ENCODE peak calls at places on chromosome 11, in nine cellular contexts. B is KG1, C is IMR-90, E is NCI-H1417, L is GM13976, F is posterior cingulate gyrus, X is ovary, T is EL, Z is amniotic stem cell. J is an unnamed sample.
A peak's percentile ranks its signal among the peaks of the same experiment; 100 is the strongest.

GRCh38 chr11:102457056-102457677 is 4.6 kb upstream of the TMEM123 start:
- DNase-seq in E (peak; percentile 53), L (no peak), Z (no peak), X (no peak), B (no peak), F (no peak), C (no peak), T (no peak), J (no peak)

GRCh38 chr11:30471244-30471643 is 114.9 kb downstream of the MPPED2 start:
- DNase-seq in X (no peak), Z (no peak), L (no peak), T (no peak), C (no peak), B (no peak), F (no peak), E (no peak), J (no peak)

GRCh38 chr11:78380615-78381029 is 37.0 kb downstream of the GAB2 start:
- DNase-seq in L (no peak), E (no peak), F (no peak), X (no peak), Z (no peak), C (peak; percentile 90), B (no peak), T (peak; percentile 74), J (no peak)

GRCh38 chr11:64854534-64855502 is 10.4 kb upstream of the CDC42BPG start:
- DNase-seq in E (no peak), C (peak; percentile 91), X (peak; percentile 56), B (no peak), Z (peak; percentile 85), T (peak; percentile 98), F (no peak), L (no peak), J (peak; percentile 75)

GRCh38 chr11:76629133-76629852 is 41.3 kb downstream of the LRRC32 start:
- DNase-seq in B (no peak), E (no peak), C (peak; percentile 75), L (no peak), Z (no peak), X (peak; percentile 6), T (peak; percentile 63), F (no peak), J (peak; percentile 93)

GRCh38 chr11:98561216-98561615 is 459.5 kb upstream of the CNTN5 start:
- DNase-seq in F (no peak), L (no peak), E (peak; percentile 46), C (no peak), X (no peak), T (no peak), B (no peak), Z (no peak), J (no peak)

GRCh38 chr11:6538456-6538855 is 41.4 kb downstream of the DNHD1 start:
- DNase-seq in B (no peak), L (no peak), F (no peak), C (no peak), Z (no peak), T (no peak), E (no peak), X (no peak), J (no peak)

GRCh38 chr11:66371627-66372415 is at the start of gene SLC29A2:
- DNase-seq in T (no peak), L (peak; percentile 94), X (peak; percentile 17), F (peak; percentile 89), E (peak; percentile 95), C (no peak), B (peak; percentile 85), Z (no peak), J (no peak)

GRCh38 chr11:67262731-67263675 is 3.3 kb upstream of the GRK2 start:
- DNase-seq in C (peak; percentile 76), L (peak; percentile 85), B (peak; percentile 71), F (peak; percentile 90), Z (peak; percentile 64), X (peak; percentile 75), T (peak; percentile 85), E (peak; percentile 85), J (peak; percentile 36)

GRCh38 chr11:134522782-134523570 is 110.9 kb upstream of the B3GAT1 start:
- DNase-seq in E (no peak), C (no peak), L (no peak), T (no peak), B (no peak), X (no peak), F (peak; percentile 39), Z (no peak), J (no peak)

GRCh38 chr11:131809203-131809948 is 439.0 kb downstream of the NTM start:
- DNase-seq in C (no peak), E (no peak), Z (no peak), B (no peak), L (no peak), X (no peak), T (no peak), F (no peak), J (no peak)

GRCh38 chr11:119615003-119615878 is 113.8 kb downstream of the NECTIN1 start:
- DNase-seq in T (peak; percentile 81), Z (peak; percentile 30), B (no peak), L (no peak), E (no peak), C (peak; percentile 90), F (peak; percentile 85), X (no peak), J (peak; percentile 69)

GRCh38 chr11:12244156-12244555 is 133.2 kb upstream of the PARVA start:
- DNase-seq in E (peak; percentile 37), X (no peak), L (no peak), C (no peak), T (no peak), Z (no peak), B (no peak), F (peak; percentile 85), J (no peak)

GRCh38 chr11:1534682-1535081 is 37.4 kb downstream of the DUSP8 start:
- DNase-seq in B (no peak), E (no peak), T (peak; percentile 67), L (no peak), X (no peak), Z (no peak), C (peak; percentile 31), F (peak; percentile 84), J (no peak)

GRCh38 chr11:70879601-70880285 is 372.6 kb downstream of the SHANK2 start:
- DNase-seq in Z (no peak), C (no peak), F (peak; percentile 52), B (no peak), X (no peak), T (no peak), L (no peak), E (no peak), J (no peak)

GRCh38 chr11:9533736-9534473 is 39.6 kb upstream of the WEE1 start:
- DNase-seq in C (no peak), T (no peak), B (no peak), L (no peak), F (no peak), E (no peak), Z (no peak), X (no peak), J (no peak)

GRCh38 chr11:290621-291231 is 1.8 kb downstream of the PGGHG start:
- DNase-seq in E (no peak), Z (no peak), T (no peak), F (peak; percentile 47), X (no peak), C (no peak), L (no peak), B (no peak), J (no peak)

GRCh38 chr11:126411971-126412381 is 56.5 kb downstream of the ST3GAL4 start:
- DNase-seq in T (no peak), F (peak; percentile 14), Z (no peak), L (no peak), E (no peak), X (peak; percentile 50), B (no peak), C (no peak), J (no peak)

GRCh38 chr11:108220721-108221346 is 1.6 kb downstream of the NPAT start:
- DNase-seq in Z (no peak), X (no peak), F (no peak), B (no peak), E (peak; percentile 39), L (no peak), C (no peak), T (no peak), J (no peak)

GRCh38 chr11:35539781-35540281 is 14.4 kb upstream of the PAMR1 start:
- DNase-seq in F (no peak), X (peak; percentile 9), L (no peak), Z (no peak), E (no peak), B (no peak), T (peak; percentile 79), C (peak; percentile 86), J (no peak)

GRCh38 chr11:55942785-55943392 is 6.7 kb upstream of the OR5I1 start:
- DNase-seq in T (peak; percentile 2), Z (no peak), L (peak; percentile 13), B (peak; percentile 22), E (peak; percentile 68), F (no peak), C (peak; percentile 7), X (no peak), J (no peak)

GRCh38 chr11:44309483-44310197 is at the start of gene ALX4:
- DNase-seq in Z (peak; percentile 52), B (no peak), X (no peak), E (peak; percentile 78), T (peak; percentile 66), C (no peak), F (no peak), L (peak; percentile 58), J (no peak)

GRCh38 chr11:86491048-86491447 is 116.4 kb downstream of the CCDC81 start:
- DNase-seq in L (no peak), E (no peak), T (no peak), C (no peak), X (no peak), B (no peak), Z (no peak), F (no peak), J (no peak)

GRCh38 chr11:36258730-36259360 is 30.4 kb downstream of the COMMD9 start:
- DNase-seq in T (peak; percentile 71), F (peak; percentile 89), L (peak; percentile 49), E (peak; percentile 34), Z (peak; percentile 29), C (peak; percentile 77), X (peak; percentile 59), B (peak; percentile 14), J (peak; percentile 40)

GRCh38 chr11:95341246-95341645 is 110.2 kb upstream of the SESN3 start:
- DNase-seq in F (no peak), Z (no peak), B (no peak), T (no peak), C (no peak), X (peak; percentile 28), E (no peak), L (no peak), J (no peak)

GRCh38 chr11:82732348-82732733 is 1.3 kb downstream of the FAM181B start:
- DNase-seq in C (no peak), B (no peak), Z (no peak), F (no peak), L (no peak), X (no peak), T (no peak), E (no peak), J (no peak)

GRCh38 chr11:115990004-115990447 is 485.8 kb upstream of the CADM1 start:
- DNase-seq in B (no peak), Z (no peak), C (no peak), F (peak; percentile 83), T (no peak), E (peak; percentile 30), X (no peak), L (peak; percentile 73), J (no peak)

GRCh38 chr11:108751444-108751843 is 86.6 kb downstream of the DDX10 start:
- DNase-seq in L (no peak), B (peak; percentile 21), T (no peak), Z (no peak), X (no peak), F (no peak), E (no peak), C (no peak), J (no peak)

GRCh38 chr11:45833761-45834160 is 13.5 kb upstream of the CRY2 start:
- DNase-seq in C (no peak), T (no peak), L (no peak), X (no peak), F (no peak), Z (no peak), B (no peak), E (no peak), J (no peak)

GRCh38 chr11:84390441-84391078 is 1104.4 kb upstream of the CCDC90B start:
- DNase-seq in T (no peak), E (peak; percentile 75), C (no peak), X (no peak), F (no peak), Z (no peak), L (no peak), B (no peak), J (no peak)

GRCh38 chr11:92852946-92853345 is 116.5 kb upstream of the MTNR1B start:
- DNase-seq in X (no peak), C (no peak), E (no peak), F (peak; percentile 84), L (no peak), Z (no peak), T (no peak), B (no peak), J (no peak)